ENCODE peak calls at places on chromosome 7, in seven cellular contexts. One of them, this sample, is unnamed.

GRCh38 chr7:151752816-151753600 is 123.9 kb downstream of the PRKAG2 start:
- DNase-seq in HFF-Myc: no peak
- DNase-seq in uterus: no peak
- DNase-seq in astrocyte of the spinal cord: peak; percentile 44
- DNase-seq in IMR-90: peak; percentile 64
- DNase-seq in HCT116: no peak
- DNase-seq in left lung: no peak
- DNase-seq in this sample: no peak

GRCh38 chr7:50492770-50493519 is 42.8 kb upstream of the FIGNL1 start:
- DNase-seq in HFF-Myc: no peak
- DNase-seq in uterus: no peak
- DNase-seq in astrocyte of the spinal cord: no peak
- DNase-seq in IMR-90: no peak
- DNase-seq in HCT116: no peak
- DNase-seq in left lung: no peak
- DNase-seq in this sample: no peak

GRCh38 chr7:86629-87028 is 105.7 kb upstream of the FAM20C start:
- DNase-seq in HFF-Myc: no peak
- DNase-seq in uterus: no peak
- DNase-seq in astrocyte of the spinal cord: no peak
- DNase-seq in IMR-90: no peak
- DNase-seq in HCT116: no peak
- DNase-seq in left lung: no peak
- DNase-seq in this sample: no peak

GRCh38 chr7:119028736-119029135 is 804.2 kb downstream of the ANKRD7 start:
- DNase-seq in HFF-Myc: no peak
- DNase-seq in uterus: no peak
- DNase-seq in astrocyte of the spinal cord: no peak
- DNase-seq in IMR-90: no peak
- DNase-seq in HCT116: no peak
- DNase-seq in left lung: no peak
- DNase-seq in this sample: no peak

GRCh38 chr7:51307811-51308737 is 8.5 kb downstream of the COBL start:
- DNase-seq in HFF-Myc: no peak
- DNase-seq in uterus: no peak
- DNase-seq in astrocyte of the spinal cord: no peak
- DNase-seq in IMR-90: no peak
- DNase-seq in HCT116: no peak
- DNase-seq in left lung: no peak
- DNase-seq in this sample: no peak

GRCh38 chr7:83468251-83468739 is 180.6 kb downstream of the SEMA3E start:
- DNase-seq in HFF-Myc: peak; percentile 98
- DNase-seq in uterus: peak; percentile 22
- DNase-seq in astrocyte of the spinal cord: peak; percentile 98
- DNase-seq in IMR-90: peak; percentile 99
- DNase-seq in HCT116: peak; percentile 89
- DNase-seq in left lung: peak; percentile 82
- DNase-seq in this sample: peak; percentile 98

GRCh38 chr7:121505021-121505420 is 108.9 kb upstream of the FAM3C start:
- DNase-seq in HFF-Myc: peak; percentile 78
- DNase-seq in uterus: no peak
- DNase-seq in astrocyte of the spinal cord: peak; percentile 34
- DNase-seq in IMR-90: peak; percentile 45
- DNase-seq in HCT116: no peak
- DNase-seq in left lung: no peak
- DNase-seq in this sample: no peak

GRCh38 chr7:130972201-130972600 is 238.2 kb upstream of the KLF14 start:
- DNase-seq in HFF-Myc: no peak
- DNase-seq in uterus: no peak
- DNase-seq in astrocyte of the spinal cord: no peak
- DNase-seq in IMR-90: no peak
- DNase-seq in HCT116: no peak
- DNase-seq in left lung: no peak
- DNase-seq in this sample: no peak

GRCh38 chr7:73830872-73831655 is at the start of gene CLDN4:
- DNase-seq in HFF-Myc: no peak
- DNase-seq in uterus: no peak
- DNase-seq in astrocyte of the spinal cord: no peak
- DNase-seq in IMR-90: no peak
- DNase-seq in HCT116: peak; percentile 93
- DNase-seq in left lung: peak; percentile 85
- DNase-seq in this sample: no peak

GRCh38 chr7:90681336-90682019 is 85.4 kb downstream of the CDK14 start:
- DNase-seq in HFF-Myc: no peak
- DNase-seq in uterus: no peak
- DNase-seq in astrocyte of the spinal cord: peak; percentile 69
- DNase-seq in IMR-90: peak; percentile 56
- DNase-seq in HCT116: no peak
- DNase-seq in left lung: no peak
- DNase-seq in this sample: peak; percentile 62

GRCh38 chr7:2399848-2400587 is 3.4 kb upstream of the CHST12 start:
- DNase-seq in HFF-Myc: peak; percentile 84
- DNase-seq in uterus: peak; percentile 83
- DNase-seq in astrocyte of the spinal cord: peak; percentile 98
- DNase-seq in IMR-90: peak; percentile 95
- DNase-seq in HCT116: no peak
- DNase-seq in left lung: peak; percentile 85
- DNase-seq in this sample: peak; percentile 99

GRCh38 chr7:28483868-28484267 is 71.5 kb downstream of the CREB5 start:
- DNase-seq in HFF-Myc: peak; percentile 24
- DNase-seq in uterus: no peak
- DNase-seq in astrocyte of the spinal cord: peak; percentile 59
- DNase-seq in IMR-90: peak; percentile 51
- DNase-seq in HCT116: no peak
- DNase-seq in left lung: no peak
- DNase-seq in this sample: no peak

GRCh38 chr7:151851160-151851751 is 25.7 kb downstream of the PRKAG2 start:
- DNase-seq in HFF-Myc: no peak
- DNase-seq in uterus: no peak
- DNase-seq in astrocyte of the spinal cord: no peak
- DNase-seq in IMR-90: no peak
- DNase-seq in HCT116: no peak
- DNase-seq in left lung: peak; percentile 76
- DNase-seq in this sample: no peak

GRCh38 chr7:77427996-77428603 is 12.0 kb upstream of the GSAP start:
- DNase-seq in HFF-Myc: peak; percentile 39
- DNase-seq in uterus: no peak
- DNase-seq in astrocyte of the spinal cord: peak; percentile 41
- DNase-seq in IMR-90: peak; percentile 78
- DNase-seq in HCT116: no peak
- DNase-seq in left lung: peak; percentile 60
- DNase-seq in this sample: no peak

GRCh38 chr7:50197547-50197946 is 104.5 kb upstream of the ZPBP start:
- DNase-seq in HFF-Myc: no peak
- DNase-seq in uterus: no peak
- DNase-seq in astrocyte of the spinal cord: no peak
- DNase-seq in IMR-90: no peak
- DNase-seq in HCT116: peak; percentile 68
- DNase-seq in left lung: no peak
- DNase-seq in this sample: no peak

GRCh38 chr7:22718200-22718711 is 8.7 kb upstream of the IL6 start:
- DNase-seq in HFF-Myc: no peak
- DNase-seq in uterus: no peak
- DNase-seq in astrocyte of the spinal cord: peak; percentile 95
- DNase-seq in IMR-90: peak; percentile 97
- DNase-seq in HCT116: no peak
- DNase-seq in left lung: no peak
- DNase-seq in this sample: peak; percentile 52

GRCh38 chr7:33705333-33705833 is 200.0 kb upstream of the BMPER start:
- DNase-seq in HFF-Myc: no peak
- DNase-seq in uterus: no peak
- DNase-seq in astrocyte of the spinal cord: no peak
- DNase-seq in IMR-90: no peak
- DNase-seq in HCT116: no peak
- DNase-seq in left lung: no peak
- DNase-seq in this sample: no peak

GRCh38 chr7:129160161-129160911 is 15.8 kb downstream of the TSPAN33 start:
- DNase-seq in HFF-Myc: no peak
- DNase-seq in uterus: no peak
- DNase-seq in astrocyte of the spinal cord: no peak
- DNase-seq in IMR-90: no peak
- DNase-seq in HCT116: no peak
- DNase-seq in left lung: no peak
- DNase-seq in this sample: no peak
- TF ChIP-seq CTCF in HFF-Myc: no peak
- TF ChIP-seq CTCF in uterus: no peak
- TF ChIP-seq CTCF in astrocyte of the spinal cord: no peak
- TF ChIP-seq CTCF in IMR-90: no peak
- TF ChIP-seq CTCF in HCT116: no peak
- TF ChIP-seq CTCF in left lung: no peak
- TF ChIP-seq CTCF in this sample: no peak

DNA sequence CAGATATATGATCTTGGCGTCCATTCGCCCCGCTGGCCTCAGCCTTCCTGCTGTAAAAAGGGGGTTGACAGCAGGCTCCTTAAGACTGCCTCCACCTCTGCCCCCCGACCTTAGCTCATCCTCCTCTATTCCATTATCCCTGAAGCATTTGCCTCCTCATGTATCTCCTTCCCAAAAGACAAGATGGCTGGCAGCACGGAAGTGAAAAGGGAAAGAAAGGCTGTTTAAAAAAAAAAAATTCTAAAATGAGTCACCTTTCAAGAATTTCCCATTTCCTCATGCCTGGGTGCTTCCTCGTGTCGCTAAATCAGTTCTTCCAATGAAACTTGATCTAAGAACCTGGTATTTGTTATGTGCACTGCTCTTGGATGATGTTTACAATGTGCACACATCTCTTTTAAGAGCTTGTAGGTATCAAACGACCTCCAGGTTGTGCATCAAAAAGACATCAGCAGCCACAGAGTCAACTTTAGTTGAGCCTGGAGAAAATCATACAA is 1.7 kb downstream of the SCRN1 start:
- DNase-seq in HFF-Myc: peak; percentile 88
- DNase-seq in uterus: peak; percentile 22
- DNase-seq in astrocyte of the spinal cord: peak; percentile 88
- DNase-seq in IMR-90: peak; percentile 88
- DNase-seq in HCT116: peak; percentile 89
- DNase-seq in left lung: no peak
- DNase-seq in this sample: peak; percentile 74
- H3K4me3 ChIP-seq in HFF-Myc: peak overlapping the region; percentile 91
- H3K4me3 ChIP-seq in uterus: no peak overlapping the region
- H3K4me3 ChIP-seq in astrocyte of the spinal cord: peak overlapping the region; percentile 84
- H3K4me3 ChIP-seq in IMR-90: peak overlapping the region; percentile 99
- H3K4me3 ChIP-seq in HCT116: peak overlapping the region; percentile 80
- H3K4me3 ChIP-seq in left lung: no peak overlapping the region
- H3K4me3 ChIP-seq in this sample: peak overlapping the region; percentile 77

DNA sequence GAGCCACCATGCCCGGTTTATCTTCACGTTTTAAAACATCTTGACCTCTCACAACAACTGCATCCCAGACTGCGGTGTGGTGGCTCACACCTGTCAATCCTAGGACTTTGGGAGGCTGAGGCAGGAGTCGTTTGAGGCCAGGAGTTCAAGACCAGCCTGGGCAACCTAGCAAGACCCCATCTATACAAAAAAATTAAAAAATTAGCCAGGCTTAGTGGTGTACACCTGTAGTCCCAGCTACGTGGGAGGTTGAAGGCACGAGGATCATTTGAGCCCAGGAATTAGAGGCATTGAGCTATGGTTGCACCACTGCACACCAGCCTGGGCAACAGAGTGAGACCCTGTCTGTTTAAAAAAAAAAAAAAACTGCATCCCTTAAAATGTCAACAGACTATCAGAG is 20.2 kb downstream of the TNRC18 start:
- DNase-seq in HFF-Myc: no peak
- DNase-seq in uterus: no peak
- DNase-seq in astrocyte of the spinal cord: no peak
- DNase-seq in IMR-90: no peak
- DNase-seq in HCT116: no peak
- DNase-seq in left lung: no peak
- DNase-seq in this sample: no peak
- TF ChIP-seq CTCF in HFF-Myc: no peak
- TF ChIP-seq CTCF in uterus: no peak
- TF ChIP-seq CTCF in astrocyte of the spinal cord: no peak
- TF ChIP-seq CTCF in IMR-90: no peak
- TF ChIP-seq CTCF in HCT116: no peak
- TF ChIP-seq CTCF in left lung: no peak
- TF ChIP-seq CTCF in this sample: no peak

DNA sequence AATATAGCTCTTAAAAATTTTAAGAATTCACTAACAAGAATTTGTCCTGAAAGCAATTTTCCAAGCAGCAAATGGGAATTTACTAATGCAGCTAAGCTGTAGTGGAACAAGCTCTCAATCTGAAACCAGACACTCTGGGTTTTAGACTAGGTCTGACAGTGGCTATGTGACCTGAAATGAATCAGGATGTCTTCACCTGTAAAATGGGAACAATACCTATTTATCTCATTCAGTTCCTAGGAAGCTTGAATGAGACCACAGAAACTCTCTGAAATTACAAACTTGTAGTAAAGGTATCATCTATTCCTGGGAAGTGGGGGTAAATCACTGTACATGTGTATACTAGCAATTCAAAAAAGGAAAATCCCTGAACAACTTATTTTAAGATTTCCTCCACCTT is 1.2 kb downstream of the DNAJC2 start:
- DNase-seq in HFF-Myc: no peak
- DNase-seq in uterus: no peak
- DNase-seq in astrocyte of the spinal cord: no peak
- DNase-seq in IMR-90: no peak
- DNase-seq in HCT116: no peak
- DNase-seq in left lung: no peak
- DNase-seq in this sample: no peak
- H3K4me3 ChIP-seq in HFF-Myc: peak overlapping the region; percentile 86
- H3K4me3 ChIP-seq in uterus: no peak overlapping the region
- H3K4me3 ChIP-seq in astrocyte of the spinal cord: peak overlapping the region; percentile 73
- H3K4me3 ChIP-seq in IMR-90: peak overlapping the region; percentile 89
- H3K4me3 ChIP-seq in HCT116: peak overlapping the region; percentile 95
- H3K4me3 ChIP-seq in left lung: no peak overlapping the region
- H3K4me3 ChIP-seq in this sample: peak overlapping the region; percentile 81

GRCh38 chr7:92722541-92722940 is 113.8 kb downstream of the CDK6 start:
- DNase-seq in HFF-Myc: no peak
- DNase-seq in uterus: no peak
- DNase-seq in astrocyte of the spinal cord: no peak
- DNase-seq in IMR-90: peak; percentile 66
- DNase-seq in HCT116: no peak
- DNase-seq in left lung: no peak
- DNase-seq in this sample: no peak

GRCh38 chr7:92717982-92718716 is 118.2 kb downstream of the CDK6 start:
- DNase-seq in HFF-Myc: no peak
- DNase-seq in uterus: peak; percentile 25
- DNase-seq in astrocyte of the spinal cord: peak; percentile 90
- DNase-seq in IMR-90: peak; percentile 57
- DNase-seq in HCT116: no peak
- DNase-seq in left lung: peak; percentile 42
- DNase-seq in this sample: peak; percentile 78

GRCh38 chr7:92717601-92717981 is 118.8 kb downstream of the CDK6 start:
- DNase-seq in HFF-Myc: no peak
- DNase-seq in uterus: no peak
- DNase-seq in astrocyte of the spinal cord: no peak
- DNase-seq in IMR-90: peak; percentile 66
- DNase-seq in HCT116: no peak
- DNase-seq in left lung: no peak
- DNase-seq in this sample: peak; percentile 37

GRCh38 chr7:92723205-92723604 is 113.2 kb downstream of the CDK6 start:
- DNase-seq in HFF-Myc: no peak
- DNase-seq in uterus: no peak
- DNase-seq in astrocyte of the spinal cord: peak; percentile 49
- DNase-seq in IMR-90: peak; percentile 48
- DNase-seq in HCT116: no peak
- DNase-seq in left lung: no peak
- DNase-seq in this sample: no peak

GRCh38 chr7:92720604-92721350 is 115.6 kb downstream of the CDK6 start:
- DNase-seq in HFF-Myc: no peak
- DNase-seq in uterus: no peak
- DNase-seq in astrocyte of the spinal cord: no peak
- DNase-seq in IMR-90: no peak
- DNase-seq in HCT116: no peak
- DNase-seq in left lung: no peak
- DNase-seq in this sample: no peak
- TF ChIP-seq CTCF in HFF-Myc: no peak
- TF ChIP-seq CTCF in uterus: no peak
- TF ChIP-seq CTCF in astrocyte of the spinal cord: no peak
- TF ChIP-seq CTCF in IMR-90: no peak
- TF ChIP-seq CTCF in HCT116: no peak
- TF ChIP-seq CTCF in left lung: no peak
- TF ChIP-seq CTCF in this sample: peak; percentile 2

GRCh38 chr7:69605070-69605469 is 6.8 kb downstream of the AUTS2 start:
- DNase-seq in HFF-Myc: no peak
- DNase-seq in uterus: no peak
- DNase-seq in astrocyte of the spinal cord: no peak
- DNase-seq in IMR-90: no peak
- DNase-seq in HCT116: no peak
- DNase-seq in left lung: no peak
- DNase-seq in this sample: no peak
- H3K4me3 ChIP-seq in HFF-Myc: no peak overlapping the region
- H3K4me3 ChIP-seq in uterus: no peak overlapping the region
- H3K4me3 ChIP-seq in astrocyte of the spinal cord: no peak overlapping the region
- H3K4me3 ChIP-seq in IMR-90: no peak overlapping the region
- H3K4me3 ChIP-seq in HCT116: no peak overlapping the region
- H3K4me3 ChIP-seq in left lung: no peak overlapping the region
- H3K4me3 ChIP-seq in this sample: no peak overlapping the region

This sample was measured in astrocyte of the cerebellum.